ENCODE peak calls at places on chromosomes 3 and 15, in four cellular contexts. J is heart right ventricle, C is GM13976, V is BJ. W is an unnamed sample.

GRCh38 chr3:18988619-18989229 is 159.6 kb upstream of the KCNH8 start:
- DNase-seq in J (no peak), C (no peak), V (no peak), W (no peak)

GRCh38 chr3:32888739-32889138 is 62.7 kb upstream of the CCR4 start:
- DNase-seq in J (no peak), C (peak), V (no peak), W (no peak)

GRCh38 chr3:23710555-23710954 is 95.2 kb upstream of the UBE2E1 start:
- DNase-seq in J (peak), C (no peak), V (no peak), W (no peak)

GRCh38 chr3:181712505-181713299 is 977 bp downstream of the SOX2 start:
- DNase-seq in J (no peak), C (no peak), V (no peak), W (peak)

GRCh38 chr3:150264560-150264959 is 143.5 kb upstream of the TSC22D2 start:
- DNase-seq in J (no peak), C (no peak), V (no peak), W (no peak)

GRCh38 chr3:30643763-30644462 is 37.5 kb downstream of the TGFBR2 start:
- DNase-seq in J (no peak), C (no peak), V (no peak), W (peak)

GRCh38 chr15:99275525-99276128 is 24.3 kb downstream of the LRRC28 start:
- DNase-seq in J (no peak), C (no peak), V (no peak), W (no peak)

GRCh38 chr3:44894485-44894884 is 20.1 kb downstream of the TGM4 start:
- DNase-seq in J (no peak), C (no peak), V (no peak), W (no peak)

GRCh38 chr15:101105059-101105851 is 146.6 kb downstream of the CHSY1 start:
- DNase-seq in J (no peak), C (no peak), V (no peak), W (no peak)

GRCh38 chr3:68988740-68989139 is 24.7 kb downstream of the EOGT start:
- DNase-seq in J (no peak), C (no peak), V (peak), W (no peak)

GRCh38 chr3:88807471-88808090 is 299.8 kb upstream of the EPHA3 start:
- DNase-seq in J (no peak), C (no peak), V (peak), W (no peak)

GRCh38 chr3:197085137-197085536 is 55.5 kb upstream of the MELTF start:
- DNase-seq in J (no peak), C (no peak), V (no peak), W (no peak)

GRCh38 chr3:127590282-127590592 is 296 bp downstream of the TPRA1 start:
- DNase-seq in J (peak), C (peak), V (no peak), W (peak)

GRCh38 chr3:69090021-69090420 is 5.3 kb downstream of the ARL6IP5 start:
- DNase-seq in J (no peak), C (no peak), V (no peak), W (no peak)

GRCh38 chr3:196793224-196793623 is 53.6 kb downstream of the PAK2 start:
- DNase-seq in J (no peak), C (no peak), V (peak), W (no peak)

GRCh38 chr3:153951276-153951675 is 169.9 kb upstream of the ARHGEF26 start:
- DNase-seq in J (no peak), C (no peak), V (no peak), W (no peak)

GRCh38 chr3:25557641-25558040 is 107.1 kb downstream of the TOP2B start:
- DNase-seq in J (no peak), C (no peak), V (no peak), W (no peak)

GRCh38 chr15:92636950-92637481 is 18.6 kb downstream of the FAM174B start:
- DNase-seq in J (peak), C (peak), V (no peak), W (peak)

GRCh38 chr3:73868688-73869315 is 244.1 kb upstream of the PDZRN3 start:
- DNase-seq in J (peak), C (peak), V (peak), W (peak)

GRCh38 chr3:124812291-124813265 is 74.6 kb downstream of the ITGB5 start:
- DNase-seq in J (peak), C (peak), V (peak), W (no peak)

GRCh38 chr3:168096210-168096795 is 579 bp upstream of the GOLIM4 start:
- DNase-seq in J (no peak), C (peak), V (peak), W (peak)

GRCh38 chr3:11803977-11804903 is 42.4 kb downstream of the TAMM41 start:
- DNase-seq in J (peak), C (peak), V (no peak), W (peak)

GRCh38 chr3:23809840-23810341 is 4.1 kb downstream of the UBE2E1 start:
- DNase-seq in J (no peak), C (peak), V (no peak), W (peak)

GRCh38 chr15:36458406-36458805 is 121.0 kb upstream of the CDIN1 start:
- DNase-seq in J (no peak), C (no peak), V (no peak), W (no peak)

GRCh38 chr3:38643090-38643489 is 6.4 kb downstream of the SCN5A start:
- DNase-seq in J (no peak), C (no peak), V (no peak), W (no peak)

GRCh38 chr15:88257311-88257901 is 867 bp upstream of the NTRK3 start:
- DNase-seq in J (no peak), C (no peak), V (no peak), W (peak)

GRCh38 chr3:123832712-123833397 is 51.3 kb downstream of the MYLK start:
- DNase-seq in J (no peak), C (no peak), V (no peak), W (no peak)

GRCh38 chr3:31140470-31140869 is 246.0 kb upstream of the GADL1 start:
- DNase-seq in J (no peak), C (no peak), V (no peak), W (no peak)

GRCh38 chr3:111080357-111080937 is 8.8 kb downstream of the NECTIN3 start:
- DNase-seq in J (no peak), C (no peak), V (no peak), W (no peak)

GRCh38 chr3:48695113-48695753 is 9.5 kb upstream of the NCKIPSD start:
- DNase-seq in J (peak), C (no peak), V (no peak), W (no peak)

GRCh38 chr3:60175680-60176079 is 1075.6 kb downstream of the FHIT start:
- DNase-seq in J (no peak), C (no peak), V (no peak), W (no peak)

GRCh38 chr15:49988766-49989165 is 130.3 kb downstream of the ATP8B4 start:
- DNase-seq in J (no peak), C (no peak), V (no peak), W (no peak)

GRCh38 chr3:8739757-8740508 is 6.3 kb downstream of the CAV3 start:
- DNase-seq in J (no peak), C (no peak), V (peak), W (peak)

GRCh38 chr3:19688767-19689166 is 245.2 kb downstream of the EFHB start:
- DNase-seq in J (no peak), C (no peak), V (no peak), W (no peak)

GRCh38 chr3:132595036-132595435 is 2.0 kb upstream of the ACKR4 start:
- DNase-seq in J (no peak), C (no peak), V (no peak), W (no peak)

GRCh38 chr3:129504471-129505100 is 23.9 kb upstream of the RHO start:
- DNase-seq in J (no peak), C (no peak), V (no peak), W (no peak)

GRCh38 chr3:186510374-186511079 is 33.7 kb downstream of the CRYGS start:
- DNase-seq in J (no peak), C (peak), V (no peak), W (no peak)

GRCh38 chr15:29125382-29126207 is 144.0 kb downstream of the NSMCE3 start:
- DNase-seq in J (no peak), C (no peak), V (no peak), W (no peak)

DNA sequence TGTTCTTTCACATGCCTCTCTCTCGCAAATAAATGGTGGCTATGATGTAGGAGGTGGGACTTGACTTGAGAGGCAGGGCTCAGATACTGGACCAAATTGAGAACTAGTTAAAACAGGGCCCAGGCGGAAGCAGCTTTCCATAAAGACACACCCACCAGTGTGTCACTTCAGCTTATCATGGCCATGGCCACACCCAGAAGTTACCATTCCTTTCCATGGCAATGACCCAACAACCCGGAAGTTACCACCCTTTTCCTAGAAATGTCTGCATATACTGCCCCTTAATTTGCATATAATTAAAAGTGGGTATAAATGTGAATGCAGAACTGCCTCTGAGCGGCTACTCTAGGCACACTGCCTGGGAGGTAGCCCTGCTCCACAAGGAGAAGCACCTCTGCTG is 62.6 kb upstream of the CNTN4 start:
- DNase-seq in J (no peak), C (no peak), V (no peak), W (no peak)
- TF ChIP-seq CTCF in J (no peak), C (no peak), V (no peak), W (no peak)

GRCh38 chr3:184811999-184812844 is at the start of gene VPS8:
- DNase-seq in J (peak), C (peak), V (peak), W (peak)
- TF ChIP-seq CTCF in J (peak), C (peak), V (peak), W (peak)

DNA sequence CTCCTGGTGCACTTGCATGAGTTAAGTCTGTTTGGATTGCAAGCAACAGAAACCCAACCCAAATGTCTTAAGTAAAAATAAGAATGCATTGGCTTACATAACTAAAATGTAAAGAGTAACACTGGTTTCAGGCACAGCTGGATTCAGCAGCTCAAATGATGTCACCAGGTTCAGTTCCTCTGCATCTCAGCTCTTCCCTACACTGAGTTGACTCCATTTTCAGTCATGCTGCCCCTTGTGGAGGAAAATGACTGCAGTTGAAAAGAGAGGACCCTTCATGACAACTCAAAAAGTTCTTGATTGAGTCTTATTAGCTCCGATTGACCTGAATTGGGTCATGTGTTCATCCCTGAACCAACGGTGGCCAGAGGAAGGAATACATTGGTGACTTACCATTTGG is 138.5 kb upstream of the ABI3BP start:
- DNase-seq in J (no peak), C (no peak), V (no peak), W (no peak)
- TF ChIP-seq CTCF in J (no peak), C (no peak), V (no peak), W (peak)

GRCh38 chr15:65836665-65837064 is 32.6 kb upstream of the RAB11A start:
- DNase-seq in J (no peak), C (no peak), V (no peak), W (no peak)
- TF ChIP-seq CTCF in J (no peak), C (peak), V (peak), W (peak)

DNA sequence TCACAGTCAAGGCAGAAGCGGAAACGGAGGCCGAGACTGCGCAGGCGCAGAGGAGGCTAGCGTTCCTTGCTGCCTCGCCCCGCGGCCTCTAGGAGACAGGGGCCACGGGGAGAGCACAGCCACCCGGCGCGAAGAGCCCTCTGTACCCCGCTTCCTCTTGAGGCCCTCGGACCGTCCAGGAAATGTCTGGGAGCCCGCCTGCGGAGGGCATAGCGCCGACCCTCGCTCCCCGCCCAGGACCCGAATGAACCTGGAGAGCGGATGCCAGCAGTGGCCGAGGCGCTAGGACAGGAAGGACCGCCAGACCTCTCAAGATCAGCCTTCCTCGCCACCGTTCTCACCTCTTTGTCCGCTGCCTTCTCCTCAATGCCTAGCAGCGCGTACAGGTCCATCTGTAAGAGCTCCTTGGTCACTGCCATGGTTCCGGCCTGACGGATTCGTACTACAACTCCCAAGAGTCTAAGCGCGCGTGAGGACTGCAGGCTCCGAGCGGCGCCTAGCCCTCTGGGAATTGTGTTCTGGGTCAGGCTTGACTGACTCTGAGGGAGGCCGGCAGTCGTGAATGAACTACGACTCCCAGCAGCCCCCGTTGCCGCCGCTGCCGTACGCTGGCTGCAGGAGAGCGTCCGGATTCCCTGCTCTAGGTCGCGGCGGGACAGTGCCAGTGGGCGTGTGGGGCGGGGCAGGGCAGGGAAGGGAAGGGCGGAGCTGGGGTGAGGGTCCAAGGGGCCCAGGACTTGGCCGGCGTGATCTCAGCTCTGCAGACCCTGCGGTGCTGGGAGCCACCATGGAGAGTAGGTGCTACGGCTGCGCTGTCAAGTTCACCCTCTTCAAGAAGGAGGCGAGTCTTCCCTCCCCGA is at the start of the genes DNAJC17 and ZFYVE19:
- DNase-seq in J (peak), C (peak), V (peak), W (peak)
- TF ChIP-seq CTCF in J (no peak), C (peak), V (no peak), W (no peak)

DNA sequence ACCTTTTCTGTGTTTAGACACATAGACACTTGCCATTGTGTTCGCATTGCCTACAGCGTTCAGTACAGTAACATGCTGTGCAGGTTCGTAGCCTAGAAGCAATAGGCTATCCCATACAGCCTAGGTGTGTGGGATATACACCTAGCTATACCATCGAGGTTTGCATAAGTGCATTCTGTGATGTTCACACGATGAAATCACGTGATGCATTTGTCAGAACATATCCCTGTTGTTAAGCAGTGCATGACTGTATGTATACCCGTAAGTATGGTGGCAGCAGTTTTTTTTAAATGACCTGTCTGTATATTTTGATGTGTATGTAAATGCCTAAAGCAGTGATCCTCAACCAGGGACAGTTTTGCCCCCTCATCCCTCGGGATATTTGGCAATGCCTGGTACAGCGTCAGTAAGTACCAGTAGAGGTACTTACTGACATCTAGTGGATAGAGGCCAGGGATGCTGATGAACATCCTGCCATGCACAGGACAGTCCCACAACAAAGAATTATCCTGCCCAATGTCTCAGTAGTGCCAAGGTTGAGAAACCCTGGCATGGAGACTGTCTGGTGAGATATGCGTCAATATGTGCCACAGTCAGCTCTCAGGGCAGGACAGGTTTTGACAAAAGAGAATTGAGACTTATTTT is 129.1 kb downstream of the HCN4 start:
- DNase-seq in J (no peak), C (no peak), V (no peak), W (no peak)
- TF ChIP-seq CTCF in J (no peak), C (no peak), V (no peak), W (no peak)

GRCh38 chr3:126488205-126488604 is 12.5 kb upstream of the ZXDC start:
- DNase-seq in J (no peak), C (no peak), V (no peak), W (no peak)
- TF ChIP-seq CTCF in J (no peak), C (no peak), V (no peak), W (no peak)

DNA sequence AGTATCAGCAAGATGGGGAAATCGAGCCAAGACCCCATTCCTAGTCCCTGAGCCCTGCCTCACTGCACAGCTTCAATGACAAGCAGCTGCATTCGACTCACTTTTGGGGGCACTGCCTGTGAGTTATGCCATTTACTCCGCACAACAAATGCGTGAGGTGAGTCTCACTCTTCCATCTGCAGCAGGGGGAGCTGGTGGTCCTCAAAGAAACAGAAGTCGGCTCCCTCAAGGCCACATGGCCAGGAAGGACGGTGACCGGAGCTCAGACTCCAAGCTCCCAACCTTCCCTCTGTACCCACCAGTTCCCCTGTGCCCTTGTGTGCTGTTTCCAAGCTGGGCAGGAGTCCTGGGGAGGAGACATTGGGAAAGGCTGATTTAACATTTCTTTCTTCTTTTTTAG is 127.7 kb upstream of the IQSEC1 start:
- DNase-seq in J (no peak), C (no peak), V (no peak), W (peak)
- TF ChIP-seq CTCF in J (no peak), C (no peak), V (no peak), W (no peak)

GRCh38 chr15:74373731-74374647 is 6.5 kb upstream of the CYP11A1 start:
- DNase-seq in J (peak), C (peak), V (no peak), W (peak)

GRCh38 chr15:74373056-74373650 is 5.7 kb upstream of the CYP11A1 start:
- DNase-seq in J (no peak), C (no peak), V (no peak), W (no peak)

GRCh38 chr15:74376226-74376625 is 8.8 kb upstream of the CYP11A1 start:
- DNase-seq in J (no peak), C (no peak), V (no peak), W (no peak)

GRCh38 chr15:74375303-74375693 is 7.9 kb upstream of the CYP11A1 start:
- DNase-seq in J (peak), C (peak), V (no peak), W (peak)

GRCh38 chr15:74374648-74375302 is 7.3 kb upstream of the CYP11A1 start:
- DNase-seq in J (no peak), C (no peak), V (no peak), W (no peak)
- TF ChIP-seq CTCF in J (no peak), C (no peak), V (peak), W (no peak)

GRCh38 chr3:52280046-52280445 is 1.6 kb upstream of the WDR82 start:
- DNase-seq in J (no peak), C (no peak), V (no peak), W (no peak)

GRCh38 chr3:52281980-52282801 is 3.7 kb upstream of the WDR82 start:
- DNase-seq in J (no peak), C (no peak), V (no peak), W (peak)

GRCh38 chr3:52277071-52277964 is 1.1 kb downstream of the WDR82 start:
- DNase-seq in J (peak), C (peak), V (no peak), W (peak)

GRCh38 chr3:52277972-52278509 is 408 bp downstream of the WDR82 start:
- DNase-seq in J (no peak), C (peak), V (no peak), W (peak)

DNA sequence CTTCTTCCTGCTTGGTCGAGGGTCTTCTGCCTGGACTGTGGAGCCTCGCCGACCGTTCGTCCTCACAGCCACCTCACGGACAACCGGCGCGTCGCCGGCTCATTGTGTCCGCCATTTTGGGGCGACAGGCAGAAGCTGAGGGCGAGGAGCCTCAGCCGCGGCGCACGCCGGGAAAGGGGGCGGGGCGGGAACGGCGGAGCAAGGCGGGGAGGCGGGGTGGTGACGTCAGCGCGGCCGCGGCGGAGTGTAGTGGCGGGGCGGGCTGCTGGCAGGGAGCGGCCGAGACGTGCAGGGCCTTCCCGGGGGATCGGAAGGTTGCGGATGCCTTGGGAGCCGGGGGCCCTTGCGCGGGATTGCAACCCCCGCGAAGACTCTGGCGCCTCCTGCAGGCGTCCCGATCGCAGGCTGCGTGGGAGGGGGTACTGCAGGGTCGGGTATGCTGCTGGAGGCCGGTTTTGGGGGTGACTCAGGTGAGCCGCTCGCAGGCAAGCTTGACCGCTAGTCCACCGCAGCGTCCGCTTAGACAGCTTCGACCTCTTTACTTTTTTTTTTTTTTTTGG is at the start of gene WDR82:
- DNase-seq in J (peak), C (peak), V (peak), W (peak)
- TF ChIP-seq CTCF in J (no peak), C (peak), V (peak), W (peak)

W was measured in activated CD8-positive, alpha-beta T cell treated with anti-CD3 and anti-CD28 coated beads for 36 hours.